ENCODE peak calls at places on chromosomes 11 and 22, in six cellular contexts. R is mucosa of descending colon; Q is kidney; J is CD8-positive, alpha-beta memory T cell; I is body of pancreas; Z is neuronal stem cell. N is an unnamed sample. For H3K36me3, the result is how much of the 10 kb centered on the place peaks cover.

GRCh38 chr11:65651589-65652510 is 10.9 kb downstream of the RELA start:
- DNase-seq in Q (peak), J (peak), I (peak), R (peak), Z (no peak), N (no peak)

GRCh38 chr11:36048496-36049247 is 104.8 kb downstream of the LDLRAD3 start:
- DNase-seq in I (no peak), R (no peak), Q (no peak), J (no peak), Z (no peak), N (no peak)

GRCh38 chr22:38298312-38299000 is 18.8 kb downstream of the CSNK1E start:
- DNase-seq in I (no peak), Q (no peak), R (peak), J (peak), Z (no peak), N (no peak)

GRCh38 chr11:9717719-9718118 is 53.8 kb downstream of the SWAP70 start:
- DNase-seq in J (no peak), I (no peak), Q (no peak), R (no peak), Z (no peak), N (no peak)

GRCh38 chr22:20018001-20018400 is 1.4 kb upstream of the ARVCF start:
- DNase-seq in J (no peak), Q (peak), I (no peak), Z (no peak), R (no peak), N (no peak)

GRCh38 chr11:122737951-122738693 is 82.6 kb downstream of the UBASH3B start:
- DNase-seq in Z (peak), Q (no peak), R (no peak), J (no peak), I (no peak), N (no peak)

GRCh38 chr11:41612415-41612814 is 153.0 kb upstream of the LRRC4C start:
- DNase-seq in Z (no peak), I (no peak), R (no peak), Q (no peak), J (no peak), N (no peak)

GRCh38 chr22:33047744-33048143 is 10.4 kb downstream of the SYN3 start:
- DNase-seq in I (no peak), Z (no peak), J (no peak), R (no peak), Q (no peak), N (no peak)

GRCh38 chr22:40533712-40534378 is 102.7 kb downstream of the MRTFA start:
- DNase-seq in Z (no peak), R (peak), Q (no peak), J (peak), I (no peak), N (peak)

GRCh38 chr11:131372243-131372930 is 2.0 kb downstream of the NTM start:
- DNase-seq in I (no peak), Z (no peak), Q (no peak), R (no peak), J (no peak), N (no peak)

GRCh38 chr11:61830318-61831105 is 2.4 kb downstream of the FADS2 start:
- DNase-seq in I (no peak), Q (no peak), R (no peak), J (no peak), Z (no peak), N (no peak)

GRCh38 chr11:88293931-88294330 is 43.6 kb downstream of the CTSC start:
- DNase-seq in R (no peak), Z (no peak), Q (no peak), I (no peak), J (no peak), N (no peak)

GRCh38 chr11:107655607-107656006 is 56.2 kb downstream of the SLN start:
- DNase-seq in Q (no peak), I (no peak), R (no peak), Z (no peak), J (no peak), N (no peak)

GRCh38 chr11:92667446-92668165 is 301.8 kb upstream of the MTNR1B start:
- DNase-seq in J (no peak), R (no peak), I (no peak), Q (no peak), Z (peak), N (no peak)

GRCh38 chr22:17845340-17845739 is 71.1 kb upstream of the BID start:
- DNase-seq in J (no peak), I (no peak), R (no peak), Q (no peak), Z (no peak), N (no peak)

GRCh38 chr11:38305682-38306081 is 1707.6 kb upstream of the RAG2 start:
- DNase-seq in R (no peak), Q (no peak), Z (no peak), J (no peak), I (no peak), N (no peak)

GRCh38 chr22:25021976-25022711 is 69.6 kb downstream of the KIAA1671 start:
- DNase-seq in R (no peak), I (peak), Z (no peak), Q (no peak), J (no peak), N (no peak)

GRCh38 chr11:27161071-27161470 is 120.5 kb downstream of the BBOX1 start:
- DNase-seq in J (no peak), Q (no peak), I (no peak), R (no peak), Z (no peak), N (no peak)

GRCh38 chr11:98137437-98137836 is 883.3 kb upstream of the CNTN5 start:
- DNase-seq in R (no peak), Z (no peak), J (no peak), Q (no peak), I (no peak), N (no peak)

GRCh38 chr11:102592634-102593581 is 32.2 kb downstream of the MMP20 start:
- DNase-seq in Q (no peak), R (no peak), Z (no peak), I (no peak), J (no peak), N (no peak)

GRCh38 chr22:49553518-49554295 is 274.0 kb downstream of the BRD1 start:
- DNase-seq in I (peak), J (no peak), Z (peak), Q (peak), R (no peak), N (no peak)

GRCh38 chr11:57190548-57190947 is 8.8 kb downstream of the LRRC55 start:
- DNase-seq in J (no peak), Z (no peak), I (no peak), R (no peak), Q (no peak), N (no peak)

GRCh38 chr22:24146190-24146616 is 35.1 kb upstream of the SUSD2 start:
- DNase-seq in R (peak), J (peak), Q (peak), Z (no peak), I (peak), N (no peak)

GRCh38 chr11:120337896-120338840 is 2.0 kb downstream of the ARHGEF12 start:
- DNase-seq in I (peak), J (no peak), Z (no peak), Q (no peak), R (no peak), N (no peak)

GRCh38 chr22:29301716-29302401 is 4.6 kb upstream of the GAS2L1 start:
- DNase-seq in J (no peak), I (no peak), Q (no peak), R (no peak), Z (no peak), N (no peak)

GRCh38 chr22:29300467-29300806 is 6.0 kb upstream of the GAS2L1 start:
- DNase-seq in Z (no peak), I (no peak), R (no peak), Q (no peak), J (no peak), N (no peak)

GRCh38 chr22:29300807-29301601 is 5.4 kb upstream of the GAS2L1 start:
- DNase-seq in Z (no peak), J (no peak), R (no peak), Q (no peak), I (no peak), N (no peak)

GRCh38 chr22:29299136-29299900 is 7.1 kb upstream of the GAS2L1 start:
- DNase-seq in Q (no peak), R (no peak), Z (no peak), J (no peak), I (no peak), N (no peak)

GRCh38 chr22:29298641-29299040 is 7.8 kb upstream of the GAS2L1 start:
- DNase-seq in I (no peak), Q (no peak), Z (no peak), R (no peak), J (no peak), N (no peak)
- H3K36me3 ChIP-seq in I (under half), Q (under half), Z (half or more), R (under half), J (half or more), N (half or more)

DNA sequence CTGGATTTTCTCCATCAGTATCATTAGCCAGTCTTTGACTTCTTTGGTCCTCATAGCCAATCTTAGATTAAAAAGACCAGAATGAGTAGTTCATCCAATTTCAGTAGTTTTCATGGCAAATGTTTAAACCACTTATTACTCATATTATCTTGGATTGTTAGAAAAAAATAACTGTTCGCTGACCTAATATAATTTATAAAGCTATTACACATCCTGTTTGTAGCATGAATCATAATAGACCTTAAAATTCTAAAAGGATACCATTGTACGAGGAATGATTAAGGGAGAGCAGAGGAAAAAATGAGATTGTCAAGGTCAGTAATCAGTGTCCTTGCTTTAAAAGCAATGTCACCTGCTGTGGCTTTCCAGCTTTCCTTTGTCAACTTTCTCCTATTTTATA is 371.2 kb downstream of the NELL1 start:
- DNase-seq in I (no peak), Z (no peak), Q (no peak), J (no peak), R (no peak), N (no peak)
- H3K4me3 ChIP-seq in I (no peak), Z (no peak), Q (no peak), J (no peak), R (no peak), N (no peak)

GRCh38 chr11:68924073-68924925 is 20.6 kb downstream of the IGHMBP2 start:
- DNase-seq in Z (no peak), I (no peak), Q (peak), R (no peak), J (no peak), N (no peak)
- H3K36me3 ChIP-seq in Z (half or more), I (under half), Q (under half), R (under half), J (half or more), N (half or more)

GRCh38 chr22:48520888-48521600 is 1306.6 kb downstream of the BRD1 start:
- DNase-seq in I (no peak), R (no peak), Z (no peak), Q (no peak), J (no peak), N (no peak)

GRCh38 chr22:48523761-48524160 is 1303.9 kb downstream of the BRD1 start:
- DNase-seq in J (no peak), Q (no peak), Z (no peak), R (no peak), I (no peak), N (no peak)

GRCh38 chr22:48523091-48523490 is 1304.6 kb downstream of the BRD1 start:
- DNase-seq in Q (no peak), I (no peak), J (no peak), Z (no peak), R (no peak), N (no peak)

GRCh38 chr22:48520207-48520606 is 1307.5 kb downstream of the BRD1 start:
- DNase-seq in J (no peak), I (no peak), Z (no peak), R (no peak), Q (no peak), N (no peak)

DNA sequence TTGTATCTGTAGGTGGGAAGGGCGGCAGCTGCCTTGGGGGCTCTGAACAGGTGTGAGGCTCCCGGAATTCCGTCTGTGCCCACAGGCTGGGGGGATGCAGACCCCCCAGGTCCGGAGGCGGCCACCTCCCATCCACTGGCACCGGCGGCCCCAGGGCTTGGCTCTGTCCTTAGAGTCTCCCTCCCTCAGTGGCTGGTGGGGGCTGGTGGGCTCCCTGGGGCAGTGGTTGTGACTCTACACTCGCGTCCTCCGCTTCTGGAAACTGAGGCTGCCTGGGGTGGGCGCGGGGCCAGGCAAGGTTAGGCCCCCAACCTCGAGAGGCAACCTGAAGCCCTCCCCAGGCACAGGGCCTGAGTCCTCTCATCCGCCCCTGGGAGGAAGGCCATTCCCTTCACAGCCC is 1305.4 kb downstream of the BRD1 start:
- DNase-seq in Q (no peak), I (no peak), J (no peak), Z (no peak), R (no peak), N (no peak)
- H3K4me3 ChIP-seq in Q (no peak), I (no peak), J (no peak), Z (no peak), R (no peak), N (no peak)

GRCh38 chr11:111934301-111934700 is 2.8 kb upstream of the DIXDC1 start:
- DNase-seq in Z (no peak), Q (no peak), J (no peak), R (no peak), I (no peak), N (no peak)

GRCh38 chr11:111937859-111938258 is 716 bp downstream of the DIXDC1 start:
- DNase-seq in J (no peak), Z (no peak), R (no peak), Q (no peak), I (no peak), N (no peak)

GRCh38 chr11:111935331-111936044 is 1.7 kb upstream of the DIXDC1 start:
- DNase-seq in I (no peak), R (no peak), Q (no peak), Z (no peak), J (no peak), N (no peak)

GRCh38 chr11:111937461-111937769 is 272 bp downstream of the DIXDC1 start:
- DNase-seq in J (no peak), R (no peak), I (no peak), Q (no peak), Z (no peak), N (no peak)

DNA sequence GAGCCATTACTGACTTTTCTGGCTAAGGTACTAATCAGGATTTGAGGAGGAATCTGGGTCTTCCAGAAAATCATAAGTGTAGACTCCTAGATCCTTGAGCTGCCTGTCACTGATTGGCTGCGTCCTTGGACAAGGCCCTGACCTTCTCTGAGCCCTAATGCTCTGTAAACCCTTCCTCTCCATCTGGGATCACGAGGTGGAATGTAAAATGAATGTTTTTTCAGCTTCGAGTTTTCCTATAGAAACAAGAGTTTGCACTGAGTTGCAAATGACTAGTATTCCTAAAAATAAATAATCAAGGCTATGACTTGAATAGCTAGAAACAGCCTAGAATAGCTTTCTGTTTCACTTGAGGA is 1.1 kb upstream of the DIXDC1 start:
- DNase-seq in J (no peak), I (no peak), Q (no peak), R (no peak), Z (no peak), N (no peak)
- H3K36me3 ChIP-seq in J (under half), I (under half), Q (under half), R (under half), Z (under half), N (under half)

GRCh38 chr11:70371241-70371640 is 27.1 kb upstream of the CTTN start:
- DNase-seq in Z (peak), Q (no peak), J (no peak), R (no peak), I (no peak), N (no peak)
- H3K4me3 ChIP-seq in Z (no peak), Q (no peak), J (no peak), R (no peak), I (no peak), N (no peak)

DNA sequence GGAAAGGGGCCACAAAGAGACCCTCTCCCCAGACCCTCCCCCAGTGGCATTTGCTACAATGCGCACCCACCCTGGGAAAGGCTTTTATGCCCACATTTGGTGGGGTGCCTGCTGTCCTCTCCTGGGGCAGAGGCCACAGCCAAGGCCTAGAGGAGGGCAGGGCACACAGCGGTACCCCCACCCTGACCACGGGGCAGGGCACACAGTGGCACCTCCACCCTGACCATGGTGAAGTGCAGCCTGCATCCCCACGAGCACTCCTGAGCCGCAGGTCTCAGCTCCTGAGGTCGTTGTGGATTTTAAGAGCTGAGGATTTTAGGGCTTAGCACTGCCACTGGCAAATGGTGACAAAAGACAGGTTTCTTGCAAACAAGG is 34.1 kb downstream of the CERK start:
- DNase-seq in I (no peak), R (no peak), J (no peak), Q (no peak), Z (no peak), N (no peak)
- H3K36me3 ChIP-seq in I (under half), R (under half), J (half or more), Q (under half), Z (half or more), N (half or more)

DNA sequence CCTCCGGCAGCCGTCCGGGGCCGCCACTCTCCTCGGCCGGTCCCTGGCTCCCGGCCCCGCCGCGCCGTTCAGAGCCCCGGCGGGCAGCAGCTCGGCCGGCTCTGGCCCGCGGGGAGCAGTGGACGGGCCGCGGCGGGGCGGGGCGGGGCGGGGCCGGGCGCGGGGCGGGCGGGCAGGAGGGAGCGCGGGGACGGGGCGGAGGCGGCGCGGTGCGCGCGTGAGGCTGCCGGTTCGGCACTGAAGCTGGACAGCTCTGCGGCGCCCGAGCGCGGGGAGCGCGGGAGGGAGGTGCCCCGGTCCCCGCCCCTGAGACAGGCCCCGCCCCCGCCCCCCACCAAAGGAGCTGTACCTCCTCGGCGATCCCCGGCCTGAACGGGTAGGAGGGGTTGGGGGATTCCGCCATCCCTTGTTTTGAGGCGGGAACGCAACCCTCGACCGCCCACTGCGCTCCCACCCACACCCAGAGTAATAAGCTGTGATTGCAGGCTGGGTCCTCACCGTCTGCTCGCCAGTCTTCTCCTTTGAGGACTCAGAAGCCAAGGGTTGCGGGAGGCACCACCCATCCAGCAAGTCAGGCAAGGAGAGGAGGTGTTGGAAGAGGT is at the start of gene DRD2:
- DNase-seq in Z (peak), Q (no peak), I (peak), J (no peak), R (peak), N (no peak)
- H3K4me3 ChIP-seq in Z (no peak), Q (no peak), I (no peak), J (no peak), R (no peak), N (no peak)

GRCh38 chr11:93729129-93729616 is 12.1 kb downstream of the TAF1D start:
- DNase-seq in R (no peak), Z (no peak), J (no peak), I (no peak), Q (no peak), N (no peak)

GRCh38 chr11:93724090-93724489 is 17.2 kb downstream of the TAF1D start:
- DNase-seq in Q (no peak), Z (no peak), J (no peak), R (no peak), I (no peak), N (no peak)

GRCh38 chr11:93728792-93729128 is 12.5 kb downstream of the TAF1D start:
- DNase-seq in J (no peak), I (no peak), R (no peak), Q (no peak), Z (no peak), N (no peak)

GRCh38 chr11:93730108-93731107 is 10.9 kb downstream of the TAF1D start:
- DNase-seq in R (no peak), Q (no peak), J (no peak), I (no peak), Z (no peak), N (no peak)

GRCh38 chr11:93727985-93728791 is 13.1 kb downstream of the TAF1D start:
- DNase-seq in J (no peak), R (no peak), I (no peak), Q (no peak), Z (no peak), N (no peak)
- H3K36me3 ChIP-seq in J (under half), R (under half), I (under half), Q (under half), Z (half or more), N (half or more)

GRCh38 chr11:19370100-19370861 is 129.5 kb upstream of the E2F8 start:
- DNase-seq in Z (no peak), R (no peak), Q (no peak), I (peak), J (no peak), N (no peak)

GRCh38 chr11:19378814-19379213 is 138.1 kb upstream of the E2F8 start:
- DNase-seq in Z (no peak), I (no peak), R (no peak), J (no peak), Q (no peak), N (no peak)

GRCh38 chr11:19372381-19372780 is 131.6 kb upstream of the E2F8 start:
- DNase-seq in I (no peak), J (no peak), Q (no peak), Z (no peak), R (no peak), N (no peak)

GRCh38 chr11:19377855-19378254 is 137.1 kb upstream of the E2F8 start:
- DNase-seq in Z (no peak), R (no peak), Q (no peak), I (no peak), J (no peak), N (no peak)

DNA sequence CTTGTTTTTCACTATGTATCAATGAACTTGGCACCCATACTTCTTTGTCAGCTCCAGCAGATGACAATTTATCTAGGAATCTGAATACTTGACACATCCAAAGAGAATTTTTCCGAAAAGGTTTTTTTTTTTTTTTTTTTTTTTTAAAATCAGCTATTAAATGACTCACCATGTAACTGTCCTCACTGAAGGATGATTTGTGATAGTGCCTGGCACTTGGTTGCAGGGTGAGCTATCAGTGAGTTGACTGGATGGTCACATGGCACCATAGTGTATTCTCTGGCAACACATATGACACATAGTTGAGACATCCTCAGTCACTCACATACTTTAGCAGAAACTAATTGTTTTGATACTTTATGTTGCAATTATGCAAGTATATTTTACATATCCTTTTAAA is 133.4 kb upstream of the E2F8 start:
- DNase-seq in J (no peak), Z (no peak), R (no peak), Q (no peak), I (no peak), N (no peak)
- H3K4me3 ChIP-seq in J (no peak), Z (no peak), R (no peak), Q (no peak), I (no peak), N (no peak)